ENCODE peak calls at places on chromosomes 11 and 22, in five cellular contexts. I, R, S, D and Q are unnamed samples.

GRCh38 chr11:36376888-36377758 is 81.0 kb downstream of the PRR5L start:
- DNase-seq in R (peak; percentile 50), I (peak; percentile 52), D (peak; percentile 56), S (peak; percentile 43), Q (no peak)

GRCh38 chr22:25354456-25354855 is 135.0 kb downstream of the CRYBB2 start:
- DNase-seq in D (no peak), R (no peak), I (no peak), S (no peak), Q (no peak)

GRCh38 chr11:75525433-75526191 is at the start of gene GDPD5:
- DNase-seq in R (peak; percentile 80), D (peak; percentile 84), I (peak; percentile 79), S (peak; percentile 93), Q (peak; percentile 31)

GRCh38 chr11:10305262-10305963 is 540 bp downstream of the ADM start:
- DNase-seq in R (no peak), I (peak; percentile 35), D (peak; percentile 38), S (peak; percentile 70), Q (no peak)

GRCh38 chr11:117883063-117883462 is 6.6 kb upstream of the FXYD6 start:
- DNase-seq in R (no peak), S (no peak), I (no peak), D (no peak), Q (no peak)

GRCh38 chr11:17775507-17776212 is 41.1 kb downstream of the KCNC1 start:
- DNase-seq in S (no peak), R (no peak), D (no peak), I (no peak), Q (no peak)

GRCh38 chr22:49826603-49827306 is 918 bp downstream of the BRD1 start:
- DNase-seq in R (no peak), S (peak; percentile 52), I (peak; percentile 55), D (peak; percentile 27), Q (no peak)

GRCh38 chr11:69664103-69664775 is 10.9 kb downstream of the LTO1 start:
- DNase-seq in R (no peak), I (no peak), S (no peak), D (no peak), Q (no peak)

GRCh38 chr11:77819921-77820564 is 479 bp downstream of the RSF1 start:
- DNase-seq in D (peak; percentile 46), S (peak; percentile 80), R (peak; percentile 38), I (peak; percentile 38), Q (no peak)

GRCh38 chr11:126469308-126469707 is 113.8 kb downstream of the ST3GAL4 start:
- DNase-seq in I (no peak), S (no peak), D (no peak), R (no peak), Q (no peak)

GRCh38 chr11:46504817-46505613 is 88.8 kb downstream of the AMBRA1 start:
- DNase-seq in I (no peak), R (no peak), D (no peak), S (no peak), Q (no peak)

GRCh38 chr11:115042002-115042401 is 363.7 kb downstream of the NXPE2 start:
- DNase-seq in S (peak; percentile 8), I (peak; percentile 38), D (no peak), R (no peak), Q (no peak)

GRCh38 chr11:102833731-102834130 is 9.7 kb downstream of the MMP3 start:
- DNase-seq in R (no peak), S (no peak), I (no peak), D (no peak), Q (no peak)

GRCh38 chr11:131609317-131609716 is 238.9 kb downstream of the NTM start:
- DNase-seq in D (no peak), I (no peak), S (no peak), R (no peak), Q (peak; percentile 95)

GRCh38 chr11:70692131-70692530 is 293.8 kb downstream of the CTTN start:
- DNase-seq in S (no peak), I (no peak), R (no peak), D (no peak), Q (no peak)

GRCh38 chr11:66183581-66184048 is 84.8 kb upstream of the RAB1B start:
- DNase-seq in R (no peak), S (no peak), I (no peak), D (no peak), Q (no peak)

GRCh38 chr11:107713009-107713408 is 1.2 kb upstream of the SLN start:
- DNase-seq in I (no peak), D (no peak), R (no peak), S (no peak), Q (no peak)

GRCh38 chr11:40281055-40281580 is 1178.3 kb downstream of the LRRC4C start:
- DNase-seq in S (no peak), D (no peak), I (no peak), R (no peak), Q (peak; percentile 26)

GRCh38 chr11:77106321-77106720 is 3.7 kb downstream of the OMP start:
- DNase-seq in S (no peak), R (no peak), D (no peak), I (no peak), Q (no peak)

GRCh38 chr22:39414886-39415285 is 15.3 kb downstream of the TAB1 start:
- DNase-seq in S (no peak), R (no peak), I (peak; percentile 66), D (no peak), Q (no peak)

GRCh38 chr22:30005213-30005857 is 74.9 kb upstream of the HORMAD2 start:
- DNase-seq in D (peak; percentile 75), R (peak; percentile 47), S (peak; percentile 69), I (peak; percentile 66), Q (peak; percentile 56)

GRCh38 chr11:17459211-17459610 is 17.4 kb downstream of the ABCC8 start:
- DNase-seq in S (no peak), I (no peak), D (no peak), R (no peak), Q (no peak)

GRCh38 chr22:30614268-30614667 is 7.3 kb downstream of the TCN2 start:
- DNase-seq in D (no peak), R (no peak), S (no peak), I (no peak), Q (no peak)

GRCh38 chr22:25131198-25131887 is 68.3 kb upstream of the CRYBB3 start:
- DNase-seq in R (no peak), I (no peak), S (no peak), D (peak; percentile 47), Q (no peak)

GRCh38 chr11:37788141-37788877 is 1190.3 kb upstream of the RAG2 start:
- DNase-seq in I (no peak), S (no peak), D (peak; percentile 12), R (no peak), Q (peak; percentile 32)

GRCh38 chr11:79076526-79077115 is 364.2 kb downstream of the TENM4 start:
- DNase-seq in S (no peak), R (no peak), I (peak; percentile 50), D (peak; percentile 61), Q (no peak)

GRCh38 chr22:49670610-49671330 is 156.9 kb downstream of the BRD1 start:
- DNase-seq in S (no peak), D (no peak), I (no peak), R (no peak), Q (no peak)

GRCh38 chr11:122668562-122669090 is 13.1 kb downstream of the UBASH3B start:
- DNase-seq in S (no peak), I (no peak), R (no peak), D (no peak), Q (peak; percentile 63)

GRCh38 chr11:119373059-119373875 is 8.2 kb downstream of the USP2 start:
- DNase-seq in S (no peak), I (no peak), D (no peak), R (no peak), Q (no peak)

GRCh38 chr11:93348931-93349330 is 18.4 kb downstream of the DEUP1 start:
- DNase-seq in D (no peak), S (no peak), I (no peak), R (no peak), Q (no peak)

GRCh38 chr22:45242778-45243191 is 2.1 kb upstream of the KIAA0930 start:
- DNase-seq in I (no peak), D (peak; percentile 49), S (no peak), R (no peak), Q (no peak)

GRCh38 chr11:78341841-78342240 is 75.8 kb downstream of the GAB2 start:
- DNase-seq in D (no peak), I (no peak), S (no peak), R (no peak), Q (no peak)

GRCh38 chr11:5553347-5553746 is 5.0 kb upstream of the OR52H1 start:
- DNase-seq in I (no peak), D (no peak), S (no peak), R (no peak), Q (no peak)
- TF ChIP-seq CTCF in I (peak; percentile 29), D (no peak), S (peak; percentile 10), R (peak; percentile 10), Q (no peak)

GRCh38 chr22:22593964-22594656 is 35.0 kb upstream of the PRAME start:
- DNase-seq in D (peak; percentile 65), S (no peak), R (peak; percentile 16), I (no peak), Q (peak; percentile 6)

GRCh38 chr22:22593250-22593649 is 34.2 kb upstream of the PRAME start:
- DNase-seq in D (no peak), R (no peak), S (no peak), I (no peak), Q (no peak)

GRCh38 chr22:22588485-22589164 is 29.6 kb upstream of the PRAME start:
- DNase-seq in R (no peak), D (no peak), I (no peak), S (no peak), Q (no peak)

GRCh38 chr22:22590136-22590891 is 31.2 kb upstream of the PRAME start:
- DNase-seq in D (no peak), S (no peak), I (no peak), R (no peak), Q (no peak)

GRCh38 chr22:22591348-22592299 is 32.6 kb upstream of the PRAME start:
- DNase-seq in S (no peak), I (no peak), R (peak; percentile 17), D (no peak), Q (no peak)
- TF ChIP-seq CTCF in S (no peak), I (no peak), R (no peak), D (peak; percentile 39), Q (peak; percentile 10)

GRCh38 chr11:7439921-7440320 is 45.4 kb upstream of the OLFML1 start:
- DNase-seq in I (no peak), D (no peak), R (no peak), S (no peak), Q (no peak)
- TF ChIP-seq CTCF in I (no peak), D (no peak), R (no peak), S (no peak), Q (no peak)

GRCh38 chr11:83220279-83220678 is 26.8 kb downstream of the ANKRD42 start:
- DNase-seq in D (peak; percentile 10), I (no peak), R (no peak), S (no peak), Q (no peak)

GRCh38 chr11:83221694-83222093 is 28.2 kb downstream of the ANKRD42 start:
- DNase-seq in D (no peak), I (no peak), S (no peak), R (no peak), Q (no peak)

GRCh38 chr11:83223457-83223856 is 29.9 kb downstream of the ANKRD42 start:
- DNase-seq in R (no peak), S (no peak), I (no peak), D (no peak), Q (no peak)

GRCh38 chr11:83222499-83222898 is 29.0 kb downstream of the ANKRD42 start:
- DNase-seq in I (no peak), S (no peak), D (no peak), R (no peak), Q (no peak)

GRCh38 chr11:83219095-83219494 is 25.6 kb downstream of the ANKRD42 start:
- DNase-seq in R (no peak), I (no peak), S (peak; percentile 29), D (peak; percentile 18), Q (no peak)
- TF ChIP-seq CTCF in R (no peak), I (peak; percentile 41), S (peak; percentile 29), D (peak; percentile 21), Q (no peak)